ENCODE peak calls at places on chromosomes 3 and 15, in ten cellular contexts. One of them, this sample, is unnamed.

GRCh38 chr15:31077181-31077580 is 24.3 kb downstream of the TRPM1 start:
- DNase-seq in Right ventricle myocardium superior: no peak
- DNase-seq in stimulated activated CD4-positive, alpha-beta T cell treated with anti-CD3 and anti-CD28 coated beads, Interleukin-2, amount 100 ng/mL, for 4 hours: no peak
- DNase-seq in H54: no peak
- DNase-seq in small intestine: no peak
- DNase-seq in SJSA1: no peak
- DNase-seq in AG20443: no peak
- DNase-seq in cardiac muscle cell: no peak
- DNase-seq in HTR-8/SVneo: no peak
- DNase-seq in WTC11: no peak
- DNase-seq in this sample: no peak

GRCh38 chr3:175585898-175586297 is 726.8 kb downstream of the NAALADL2 start:
- DNase-seq in Right ventricle myocardium superior: no peak
- DNase-seq in stimulated activated CD4-positive, alpha-beta T cell treated with anti-CD3 and anti-CD28 coated beads, Interleukin-2, amount 100 ng/mL, for 4 hours: no peak
- DNase-seq in H54: peak
- DNase-seq in small intestine: no peak
- DNase-seq in SJSA1: no peak
- DNase-seq in AG20443: peak
- DNase-seq in cardiac muscle cell: peak
- DNase-seq in HTR-8/SVneo: peak
- DNase-seq in WTC11: no peak
- DNase-seq in this sample: no peak

GRCh38 chr3:73451276-73451973 is 173.3 kb downstream of the PDZRN3 start:
- DNase-seq in Right ventricle myocardium superior: no peak
- DNase-seq in stimulated activated CD4-positive, alpha-beta T cell treated with anti-CD3 and anti-CD28 coated beads, Interleukin-2, amount 100 ng/mL, for 4 hours: no peak
- DNase-seq in H54: no peak
- DNase-seq in small intestine: peak
- DNase-seq in SJSA1: no peak
- DNase-seq in AG20443: no peak
- DNase-seq in cardiac muscle cell: no peak
- DNase-seq in HTR-8/SVneo: no peak
- DNase-seq in WTC11: no peak
- DNase-seq in this sample: no peak

GRCh38 chr3:171526146-171526545 is 65.9 kb upstream of the TNIK start:
- DNase-seq in Right ventricle myocardium superior: no peak
- DNase-seq in stimulated activated CD4-positive, alpha-beta T cell treated with anti-CD3 and anti-CD28 coated beads, Interleukin-2, amount 100 ng/mL, for 4 hours: no peak
- DNase-seq in H54: no peak
- DNase-seq in small intestine: no peak
- DNase-seq in SJSA1: no peak
- DNase-seq in AG20443: no peak
- DNase-seq in cardiac muscle cell: no peak
- DNase-seq in HTR-8/SVneo: no peak
- DNase-seq in WTC11: no peak
- DNase-seq in this sample: no peak

GRCh38 chr3:119294889-119295769 is 946 bp downstream of the ARHGAP31 start:
- DNase-seq in Right ventricle myocardium superior: peak
- DNase-seq in stimulated activated CD4-positive, alpha-beta T cell treated with anti-CD3 and anti-CD28 coated beads, Interleukin-2, amount 100 ng/mL, for 4 hours: peak
- DNase-seq in H54: peak
- DNase-seq in small intestine: peak
- DNase-seq in SJSA1: peak
- DNase-seq in AG20443: peak
- DNase-seq in cardiac muscle cell: peak
- DNase-seq in HTR-8/SVneo: peak
- DNase-seq in WTC11: peak
- DNase-seq in this sample: no peak

GRCh38 chr3:51471775-51472652 is 27.8 kb downstream of the DCAF1 start:
- DNase-seq in Right ventricle myocardium superior: no peak
- DNase-seq in stimulated activated CD4-positive, alpha-beta T cell treated with anti-CD3 and anti-CD28 coated beads, Interleukin-2, amount 100 ng/mL, for 4 hours: no peak
- DNase-seq in H54: no peak
- DNase-seq in small intestine: no peak
- DNase-seq in SJSA1: no peak
- DNase-seq in AG20443: no peak
- DNase-seq in cardiac muscle cell: peak
- DNase-seq in HTR-8/SVneo: no peak
- DNase-seq in WTC11: no peak
- DNase-seq in this sample: no peak

GRCh38 chr3:158355623-158356588 is 215.1 kb upstream of the MLF1 start:
- DNase-seq in Right ventricle myocardium superior: no peak
- DNase-seq in stimulated activated CD4-positive, alpha-beta T cell treated with anti-CD3 and anti-CD28 coated beads, Interleukin-2, amount 100 ng/mL, for 4 hours: no peak
- DNase-seq in H54: no peak
- DNase-seq in small intestine: no peak
- DNase-seq in SJSA1: no peak
- DNase-seq in AG20443: no peak
- DNase-seq in cardiac muscle cell: no peak
- DNase-seq in HTR-8/SVneo: no peak
- DNase-seq in WTC11: no peak
- DNase-seq in this sample: no peak

GRCh38 chr15:52440414-52440813 is 88.3 kb downstream of the MYO5A start:
- DNase-seq in Right ventricle myocardium superior: no peak
- DNase-seq in stimulated activated CD4-positive, alpha-beta T cell treated with anti-CD3 and anti-CD28 coated beads, Interleukin-2, amount 100 ng/mL, for 4 hours: peak
- DNase-seq in H54: no peak
- DNase-seq in small intestine: no peak
- DNase-seq in SJSA1: no peak
- DNase-seq in AG20443: no peak
- DNase-seq in cardiac muscle cell: no peak
- DNase-seq in HTR-8/SVneo: peak
- DNase-seq in WTC11: no peak
- DNase-seq in this sample: no peak

GRCh38 chr15:35107122-35107521 is 22.0 kb upstream of the NANOGP8 start:
- DNase-seq in Right ventricle myocardium superior: no peak
- DNase-seq in stimulated activated CD4-positive, alpha-beta T cell treated with anti-CD3 and anti-CD28 coated beads, Interleukin-2, amount 100 ng/mL, for 4 hours: no peak
- DNase-seq in H54: no peak
- DNase-seq in small intestine: no peak
- DNase-seq in SJSA1: no peak
- DNase-seq in AG20443: peak
- DNase-seq in cardiac muscle cell: no peak
- DNase-seq in HTR-8/SVneo: no peak
- DNase-seq in WTC11: no peak
- DNase-seq in this sample: no peak

GRCh38 chr3:152205097-152205593 is 63.6 kb upstream of the MBNL1 start:
- DNase-seq in Right ventricle myocardium superior: no peak
- DNase-seq in stimulated activated CD4-positive, alpha-beta T cell treated with anti-CD3 and anti-CD28 coated beads, Interleukin-2, amount 100 ng/mL, for 4 hours: no peak
- DNase-seq in H54: no peak
- DNase-seq in small intestine: no peak
- DNase-seq in SJSA1: no peak
- DNase-seq in AG20443: no peak
- DNase-seq in cardiac muscle cell: no peak
- DNase-seq in HTR-8/SVneo: no peak
- DNase-seq in WTC11: no peak
- DNase-seq in this sample: no peak

GRCh38 chr3:189457201-189457607 is 174.0 kb upstream of the TP63 start:
- DNase-seq in Right ventricle myocardium superior: no peak
- DNase-seq in stimulated activated CD4-positive, alpha-beta T cell treated with anti-CD3 and anti-CD28 coated beads, Interleukin-2, amount 100 ng/mL, for 4 hours: no peak
- DNase-seq in H54: peak
- DNase-seq in small intestine: no peak
- DNase-seq in SJSA1: no peak
- DNase-seq in AG20443: no peak
- DNase-seq in cardiac muscle cell: peak
- DNase-seq in HTR-8/SVneo: no peak
- DNase-seq in WTC11: no peak
- DNase-seq in this sample: no peak

GRCh38 chr3:184637705-184638104 is 74.2 kb downstream of the MAGEF1 start:
- DNase-seq in Right ventricle myocardium superior: no peak
- DNase-seq in stimulated activated CD4-positive, alpha-beta T cell treated with anti-CD3 and anti-CD28 coated beads, Interleukin-2, amount 100 ng/mL, for 4 hours: no peak
- DNase-seq in H54: no peak
- DNase-seq in small intestine: no peak
- DNase-seq in SJSA1: no peak
- DNase-seq in AG20443: no peak
- DNase-seq in cardiac muscle cell: peak
- DNase-seq in HTR-8/SVneo: no peak
- DNase-seq in WTC11: no peak
- DNase-seq in this sample: no peak